ENCODE peak calls at places on chromosomes 6 and 20, in seven cellular contexts. V, W, Q, U, Y, X and O are unnamed samples.

GRCh38 chr20:53580376-53581111 is 13.1 kb downstream of the ZNF217 start:
- DNase-seq in Y (no peak), V (no peak), Q (no peak), X (no peak), U (no peak), W (no peak), O (no peak)

GRCh38 chr20:62489186-62489939 is 13.6 kb upstream of the GATA5 start:
- DNase-seq in Q (no peak), X (no peak), W (no peak), V (no peak), Y (no peak), U (peak), O (no peak)

GRCh38 chr6:147205690-147206600 is 1.7 kb downstream of the STXBP5 start:
- DNase-seq in X (no peak), Y (no peak), W (no peak), U (peak), V (no peak), Q (no peak), O (no peak)

GRCh38 chr20:31934968-31935764 is 16.7 kb downstream of the PDRG1 start:
- DNase-seq in W (no peak), X (no peak), V (no peak), Q (no peak), U (no peak), Y (no peak), O (no peak)

GRCh38 chr20:51837436-51837835 is 35.1 kb upstream of the SALL4 start:
- DNase-seq in V (no peak), W (no peak), X (no peak), Q (no peak), Y (no peak), U (no peak), O (no peak)

GRCh38 chr6:16929814-16930213 is 168.6 kb upstream of the ATXN1 start:
- DNase-seq in Y (no peak), W (no peak), V (no peak), U (peak), Q (peak), X (no peak), O (no peak)

GRCh38 chr6:1481326-1481725 is 92.0 kb downstream of the FOXF2 start:
- DNase-seq in X (no peak), V (no peak), Q (no peak), U (peak), Y (no peak), W (no peak), O (no peak)

GRCh38 chr6:147990159-147990558 is 352.5 kb upstream of the SASH1 start:
- DNase-seq in X (no peak), W (no peak), Y (no peak), V (no peak), U (no peak), Q (no peak), O (no peak)

GRCh38 chr20:34571753-34572152 is 13.2 kb downstream of the MAP1LC3A start:
- DNase-seq in W (no peak), Q (no peak), U (no peak), Y (no peak), V (no peak), X (no peak), O (no peak)

GRCh38 chr20:52572687-52573086 is 381.1 kb upstream of the ZFP64 start:
- DNase-seq in Y (no peak), V (no peak), X (no peak), W (no peak), U (no peak), Q (no peak), O (no peak)

GRCh38 chr6:114712129-114712662 is 369.4 kb upstream of the HS3ST5 start:
- DNase-seq in X (no peak), W (no peak), U (no peak), V (no peak), Y (no peak), Q (no peak), O (no peak)

GRCh38 chr20:61931476-61932198 is 134.0 kb downstream of the TAF4 start:
- DNase-seq in V (peak), Y (no peak), X (no peak), W (peak), U (no peak), Q (no peak), O (no peak)

GRCh38 chr6:148757944-148758343 is 11.1 kb downstream of the UST start:
- DNase-seq in W (no peak), V (no peak), U (no peak), Q (no peak), X (no peak), Y (no peak), O (no peak)

GRCh38 chr6:39980839-39981580 is 46.7 kb upstream of the MOCS1 start:
- DNase-seq in V (no peak), W (no peak), X (peak), U (peak), Q (peak), Y (no peak), O (no peak)

GRCh38 chr6:81751388-81752083 is 945 bp downstream of the TENT5A start:
- DNase-seq in V (peak), Y (peak), U (peak), W (peak), X (peak), Q (no peak), O (peak)

GRCh38 chr6:13535306-13535705 is 39.1 kb upstream of the SIRT5 start:
- DNase-seq in W (no peak), Q (no peak), Y (no peak), X (no peak), V (no peak), U (no peak), O (no peak)

GRCh38 chr20:461254-462198 is 807 bp downstream of the TBC1D20 start:
- DNase-seq in Q (no peak), Y (peak), W (peak), U (peak), X (peak), V (peak), O (peak)

GRCh38 chr20:50532231-50532630 is 22.0 kb downstream of the PTPN1 start:
- DNase-seq in U (no peak), V (no peak), Q (no peak), W (no peak), X (no peak), Y (no peak), O (no peak)

GRCh38 chr6:52576392-52577021 is 353 bp downstream of the TRAM2 start:
- DNase-seq in X (peak), Y (no peak), W (peak), Q (peak), U (peak), V (no peak), O (peak)

GRCh38 chr6:53432318-53433161 is 83.8 kb upstream of the ELOVL5 start:
- DNase-seq in Q (no peak), U (peak), V (no peak), X (no peak), W (no peak), Y (no peak), O (no peak)

GRCh38 chr6:53066059-53066406 is 829 bp downstream of the FBXO9 start:
- DNase-seq in Y (no peak), X (peak), Q (no peak), W (peak), V (peak), U (peak), O (no peak)

GRCh38 chr20:12570371-12570770 is 438.4 kb upstream of the SPTLC3 start:
- DNase-seq in Q (no peak), U (no peak), Y (no peak), V (no peak), W (no peak), X (no peak), O (no peak)

GRCh38 chr6:15516923-15517560 is 145.8 kb downstream of the DTNBP1 start:
- DNase-seq in V (no peak), U (no peak), X (no peak), Q (no peak), W (no peak), Y (no peak), O (no peak)